ENCODE peak calls at places on chromosomes 1 and 21, in ten cellular contexts. L, H, G, N, I, M, F, V, O and X are unnamed samples.

GRCh38 chr21:8997011-8997440 is 1524.4 kb upstream of the TPTE start:
- DNase-seq in I (no peak), F (no peak), G (peak), N (no peak), O (no peak), L (no peak), V (no peak), M (no peak), H (no peak), X (no peak)

GRCh38 chr1:21653744-21654100 is 15.4 kb downstream of the RAP1GAP start:
- DNase-seq in O (no peak), F (no peak), V (no peak), I (no peak), G (no peak), N (no peak), L (no peak), H (peak), M (peak), X (peak)

GRCh38 chr1:17632106-17632505 is 92.6 kb downstream of the ARHGEF10L start:
- DNase-seq in L (no peak), G (no peak), M (no peak), V (no peak), H (no peak), O (no peak), I (no peak), F (no peak), N (no peak), X (no peak)

GRCh38 chr1:100141192-100141591 is 8.2 kb downstream of the TRMT13 start:
- DNase-seq in I (no peak), O (no peak), L (no peak), N (no peak), G (no peak), V (no peak), H (no peak), M (no peak), F (no peak), X (no peak)

GRCh38 chr1:41151846-41152245 is 90.3 kb downstream of the SCMH1 start:
- DNase-seq in M (no peak), G (no peak), N (no peak), V (no peak), L (no peak), I (no peak), H (no peak), O (no peak), F (no peak), X (no peak)

GRCh38 chr1:97160796-97161195 is 439.2 kb downstream of the PTBP2 start:
- DNase-seq in F (no peak), L (no peak), V (peak), G (no peak), O (no peak), I (no peak), N (no peak), H (no peak), M (no peak), X (no peak)

GRCh38 chr1:226606311-226607267 is 58.0 kb downstream of the STUM start:
- DNase-seq in L (no peak), O (no peak), G (no peak), F (no peak), M (no peak), V (no peak), H (no peak), N (no peak), I (no peak), X (no peak)

GRCh38 chr1:227888404-227889046 is 59.2 kb downstream of the WNT9A start:
- DNase-seq in L (peak), F (no peak), N (no peak), G (no peak), V (no peak), H (no peak), O (peak), M (no peak), I (no peak), X (no peak)

GRCh38 chr1:117136749-117137148 is 15.2 kb upstream of the TRIM45 start:
- DNase-seq in M (no peak), N (no peak), V (no peak), F (no peak), G (no peak), L (no peak), I (no peak), H (no peak), O (no peak), X (no peak)

GRCh38 chr1:210597555-210598134 is 268.9 kb downstream of the HHAT start:
- DNase-seq in I (no peak), F (no peak), O (no peak), L (no peak), N (no peak), H (no peak), G (peak), M (no peak), V (no peak), X (peak)

GRCh38 chr1:167298328-167298727 is 77.6 kb downstream of the POU2F1 start:
- DNase-seq in L (no peak), O (no peak), I (no peak), M (no peak), N (no peak), H (no peak), G (no peak), V (no peak), F (no peak), X (no peak)

GRCh38 chr1:185517808-185518419 is 200.9 kb upstream of the IVNS1ABP start:
- DNase-seq in G (no peak), O (no peak), H (no peak), V (no peak), F (no peak), M (no peak), L (no peak), I (no peak), N (no peak), X (peak)

GRCh38 chr1:103461171-103462105 is 64.1 kb upstream of the RNPC3 start:
- DNase-seq in O (no peak), F (no peak), N (no peak), M (no peak), G (peak), H (no peak), V (peak), L (no peak), I (peak), X (peak)

GRCh38 chr1:14705824-14706223 is 107.3 kb downstream of the KAZN start:
- DNase-seq in H (no peak), V (no peak), L (no peak), F (no peak), O (no peak), G (no peak), I (no peak), M (no peak), N (no peak), X (no peak)

GRCh38 chr1:41773144-41773571 is 145.6 kb downstream of the HIVEP3 start:
- DNase-seq in G (peak), F (no peak), M (no peak), H (no peak), I (no peak), V (no peak), L (no peak), O (no peak), N (no peak), X (no peak)